ENCODE peak calls at places on chromosomes 16 and 17, in eight cellular contexts. G is transverse colon, V is heart left ventricle, A is fibroblast of the aortic adventitia, P is ovary, E is prostate gland, S is lower leg skin, T is heart right ventricle. M is an unnamed sample.

GRCh38 chr16:21656795-21657768 is 4.7 kb upstream of the IGSF6 start:
- DNase-seq in G (no peak), V (no peak), A (peak), P (no peak), E (no peak), S (no peak), T (no peak), M (no peak)

GRCh38 chr17:28743243-28744103 is at the start of gene TRAF4:
- DNase-seq in G (peak), V (peak), A (peak), P (peak), E (peak), S (peak), T (peak), M (no peak)

GRCh38 chr16:78368121-78369102 is 269.0 kb downstream of the WWOX start:
- DNase-seq in G (no peak), V (no peak), A (no peak), P (no peak), E (no peak), S (no peak), T (no peak), M (no peak)

GRCh38 chr17:76252040-76252954 is 12.0 kb upstream of the RNF157 start:
- DNase-seq in G (peak), V (no peak), A (peak), P (no peak), E (no peak), S (peak), T (no peak), M (peak)

GRCh38 chr16:79298476-79299153 is 301.9 kb downstream of the MAF start:
- DNase-seq in G (no peak), V (no peak), A (no peak), P (no peak), E (no peak), S (no peak), T (no peak), M (no peak)

GRCh38 chr16:154223-155030 is 2.0 kb downstream of the HBZ start:
- DNase-seq in G (peak), V (peak), A (no peak), P (no peak), E (no peak), S (no peak), T (no peak), M (no peak)

GRCh38 chr16:25796239-25796638 is 104.5 kb downstream of the HS3ST4 start:
- DNase-seq in G (no peak), V (no peak), A (no peak), P (no peak), E (no peak), S (no peak), T (no peak), M (no peak)

GRCh38 chr16:55252577-55252976 is 71.4 kb upstream of the IRX6 start:
- DNase-seq in G (no peak), V (no peak), A (no peak), P (no peak), E (no peak), S (no peak), T (no peak), M (no peak)

GRCh38 chr16:85291302-85292148 is 179.3 kb upstream of the CIBAR2 start:
- DNase-seq in G (peak), V (peak), A (no peak), P (no peak), E (no peak), S (no peak), T (peak), M (peak)

GRCh38 chr17:13228711-13229110 is 210.9 kb upstream of the ELAC2 start:
- DNase-seq in G (no peak), V (no peak), A (no peak), P (no peak), E (no peak), S (no peak), T (no peak), M (no peak)

GRCh38 chr16:13436641-13437423 is 483.1 kb upstream of the ERCC4 start:
- DNase-seq in G (no peak), V (no peak), A (no peak), P (no peak), E (no peak), S (no peak), T (no peak), M (no peak)

GRCh38 chr17:75693500-75694481 is 26.7 kb downstream of the SAP30BP start:
- DNase-seq in G (peak), V (peak), A (peak), P (no peak), E (peak), S (peak), T (peak), M (no peak)

GRCh38 chr16:56245197-56245596 is 53.9 kb downstream of the GNAO1 start:
- DNase-seq in G (no peak), V (no peak), A (no peak), P (no peak), E (no peak), S (no peak), T (no peak), M (no peak)

GRCh38 chr16:58654456-58655214 is 25.0 kb upstream of the CNOT1 start:
- DNase-seq in G (no peak), V (no peak), A (no peak), P (no peak), E (no peak), S (no peak), T (no peak), M (no peak)

GRCh38 chr16:90020838-90021382 is 1.7 kb upstream of the DBNDD1 start:
- DNase-seq in G (no peak), V (no peak), A (peak), P (no peak), E (no peak), S (no peak), T (no peak), M (no peak)

GRCh38 chr17:72523491-72523890 is 402.7 kb downstream of the SOX9 start:
- DNase-seq in G (no peak), V (no peak), A (peak), P (no peak), E (no peak), S (no peak), T (no peak), M (no peak)

GRCh38 chr16:3832669-3833068 is 47.8 kb downstream of the CREBBP start:
- DNase-seq in G (no peak), V (no peak), A (no peak), P (no peak), E (no peak), S (no peak), T (no peak), M (no peak)
- TF ChIP-seq CTCF in G (no peak), V (no peak), A (no peak), P (no peak), E (no peak), S (no peak), T (no peak), M (no peak)

GRCh38 chr16:77221482-77221881 is 22.3 kb downstream of the SYCE1L start:
- DNase-seq in G (no peak), V (no peak), A (no peak), P (no peak), E (no peak), S (no peak), T (no peak), M (no peak)
- TF ChIP-seq CTCF in G (no peak), V (no peak), A (no peak), P (no peak), E (no peak), S (no peak), T (no peak), M (no peak)

DNA sequence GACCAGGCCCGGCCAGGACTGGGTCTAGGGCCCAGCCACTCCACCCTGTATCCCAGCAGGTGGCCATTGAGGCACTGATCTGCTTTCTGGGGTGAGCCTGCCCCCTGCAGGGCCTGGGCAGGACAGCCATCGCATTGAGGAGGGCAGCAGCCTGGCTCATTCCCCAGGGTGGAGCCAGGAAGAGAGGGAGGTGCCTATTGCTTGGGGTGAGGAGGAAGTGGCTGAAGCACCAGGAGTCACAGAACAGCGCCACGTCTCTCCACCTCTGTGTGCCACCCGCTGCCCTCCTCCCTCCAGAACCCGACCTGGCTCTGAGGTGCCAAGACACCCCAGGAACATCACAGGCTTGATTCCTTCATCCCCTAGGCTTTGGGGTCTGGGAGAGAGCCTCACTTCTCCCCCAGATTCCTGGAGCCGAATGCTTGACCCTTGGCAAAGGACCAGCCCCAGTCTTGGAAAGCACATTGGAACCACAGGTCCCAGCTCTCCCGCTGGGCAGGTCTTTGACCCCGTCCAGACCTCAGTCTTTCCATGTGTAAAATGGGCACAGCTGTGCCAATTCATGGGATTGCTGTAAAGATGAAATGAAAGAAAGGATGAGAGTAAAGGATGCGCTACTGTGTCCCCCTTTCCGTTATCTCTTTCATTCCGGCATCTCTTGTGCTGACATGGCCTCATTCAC is 7.2 kb upstream of the KRT36 start:
- DNase-seq in G (peak), V (peak), A (peak), P (peak), E (peak), S (peak), T (peak), M (peak)
- TF ChIP-seq CTCF in G (peak), V (peak), A (peak), P (no peak), E (peak), S (peak), T (peak), M (peak)

DNA sequence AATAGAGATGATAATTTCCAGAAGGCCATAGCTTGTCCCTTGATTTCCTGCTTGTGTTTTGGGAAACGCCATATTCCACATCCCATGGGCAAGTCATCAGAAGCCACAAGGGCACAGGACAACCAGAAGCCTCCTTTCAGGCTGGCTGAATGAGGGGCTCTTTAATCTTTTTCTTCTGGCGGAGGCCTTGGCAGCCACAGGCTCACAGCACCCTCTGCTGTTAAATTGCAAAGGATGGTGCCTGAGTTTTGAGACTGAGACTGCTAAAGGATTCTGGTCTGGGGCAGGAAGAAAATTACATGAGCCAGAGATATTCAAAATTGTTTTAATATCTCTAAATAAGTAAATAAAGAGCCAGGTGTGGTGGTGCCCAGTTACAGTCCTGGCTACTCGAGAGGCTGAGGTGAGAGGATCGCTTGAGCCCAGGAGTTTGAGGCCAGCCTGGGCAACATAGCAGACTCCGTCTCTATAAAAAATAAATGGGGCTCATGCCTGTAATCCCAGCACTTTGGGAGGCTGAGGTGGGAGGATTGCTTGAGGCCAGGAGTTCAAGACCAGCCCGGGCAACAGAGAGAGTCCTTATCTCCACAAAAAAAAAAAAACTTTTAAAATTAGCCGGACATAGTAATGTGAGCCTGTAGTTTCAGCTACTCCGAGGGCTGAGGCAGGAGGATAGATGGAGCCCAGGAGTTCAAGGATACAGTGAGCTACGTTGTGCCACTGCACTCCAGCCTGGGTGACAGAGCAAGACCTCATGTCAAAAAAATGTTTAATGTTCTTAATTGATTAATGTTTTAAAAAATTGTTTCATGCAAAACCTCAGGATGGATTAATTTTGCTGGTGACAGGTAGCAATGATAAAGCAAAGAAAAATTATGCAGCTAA is 26.3 kb downstream of the AARSD1 start:
- DNase-seq in G (peak), V (peak), A (peak), P (peak), E (no peak), S (no peak), T (no peak), M (no peak)
- TF ChIP-seq CTCF in G (peak), V (peak), A (peak), P (peak), E (peak), S (no peak), T (peak), M (peak)

GRCh38 chr16:48365601-48366164 is 19.5 kb downstream of the SIAH1 start:
- DNase-seq in G (peak), V (peak), A (peak), P (peak), E (peak), S (peak), T (peak), M (peak)
- TF ChIP-seq CTCF in G (no peak), V (peak), A (peak), P (no peak), E (peak), S (no peak), T (peak), M (no peak)

DNA sequence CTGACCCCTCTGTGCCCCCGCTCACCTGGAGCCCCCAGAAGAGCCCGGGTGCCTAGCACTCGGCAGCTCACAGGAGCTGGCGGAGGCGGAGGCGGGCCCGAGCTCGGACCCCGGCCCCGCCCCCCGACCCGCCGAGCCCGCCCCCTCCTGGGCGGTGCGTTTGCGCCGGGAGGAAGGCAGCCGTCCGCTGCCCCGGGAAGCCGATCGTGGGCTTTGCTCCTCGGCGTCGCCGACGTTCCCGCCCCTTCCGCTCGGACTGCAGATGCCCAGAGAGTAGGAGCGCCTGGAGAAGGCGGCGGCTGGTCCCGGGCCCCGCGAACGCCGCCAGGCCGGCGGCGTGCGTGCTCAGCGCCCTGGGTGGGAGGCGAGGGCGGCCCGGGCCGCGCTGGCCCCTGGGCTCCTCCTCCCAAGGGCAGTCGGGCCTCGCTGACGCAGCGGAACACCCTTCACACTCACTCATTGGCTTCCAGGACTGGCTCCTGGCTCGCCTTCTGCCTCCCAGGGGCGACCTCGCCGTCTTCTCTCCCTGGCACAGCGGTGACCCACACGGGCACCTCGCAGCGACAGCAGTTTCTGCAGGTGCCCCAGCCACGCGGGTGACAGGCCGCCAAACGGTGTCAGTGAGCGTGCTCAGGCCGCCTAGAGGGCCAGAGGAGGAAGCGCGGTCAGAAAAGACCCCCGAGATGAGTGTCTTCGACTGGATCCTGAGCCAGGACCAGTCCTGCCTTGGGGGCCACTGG is at the start of gene PLSCR3:
- DNase-seq in G (peak), V (peak), A (peak), P (peak), E (peak), S (peak), T (peak), M (peak)
- TF ChIP-seq CTCF in G (peak), V (peak), A (peak), P (peak), E (peak), S (no peak), T (peak), M (peak)

GRCh38 chr16:2191446-2191706 is 5.0 kb downstream of the CASKIN1 start:
- DNase-seq in G (no peak), V (no peak), A (no peak), P (no peak), E (no peak), S (no peak), T (no peak), M (no peak)
- TF ChIP-seq CTCF in G (no peak), V (no peak), A (no peak), P (no peak), E (no peak), S (no peak), T (no peak), M (no peak)

DNA sequence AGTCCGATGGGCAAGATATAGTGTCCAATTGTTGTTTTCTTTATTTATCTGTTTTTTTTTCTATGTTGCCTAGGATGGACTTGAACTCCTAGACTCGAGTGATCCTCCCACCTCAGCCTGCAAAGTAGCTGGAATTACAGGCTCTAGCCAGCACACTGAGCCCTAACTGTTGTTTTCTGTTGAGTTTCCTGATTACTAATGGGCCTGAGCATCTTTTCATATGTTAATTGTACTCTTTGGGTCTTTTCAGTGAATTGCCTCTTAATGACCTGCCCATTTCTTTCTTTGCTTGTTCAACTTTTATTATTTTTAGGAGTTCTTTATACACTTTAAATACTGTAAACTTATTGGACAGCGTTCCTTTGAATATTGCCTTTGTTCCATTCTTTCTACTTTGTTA is 213.0 kb downstream of the HS3ST3B1 start:
- DNase-seq in G (no peak), V (no peak), A (no peak), P (no peak), E (no peak), S (no peak), T (no peak), M (no peak)
- TF ChIP-seq CTCF in G (no peak), V (no peak), A (no peak), P (no peak), E (no peak), S (no peak), T (no peak), M (no peak)

GRCh38 chr17:61484174-61484573 is 32.0 kb downstream of the TBX4 start:
- DNase-seq in G (no peak), V (no peak), A (no peak), P (no peak), E (no peak), S (no peak), T (no peak), M (no peak)

GRCh38 chr17:61483778-61484116 is 31.5 kb downstream of the TBX4 start:
- DNase-seq in G (no peak), V (no peak), A (no peak), P (no peak), E (no peak), S (no peak), T (no peak), M (no peak)

GRCh38 chr17:61481421-61481820 is 29.2 kb downstream of the TBX4 start:
- DNase-seq in G (no peak), V (no peak), A (no peak), P (no peak), E (no peak), S (no peak), T (no peak), M (no peak)

GRCh38 chr17:61480414-61480807 is 28.2 kb downstream of the TBX4 start:
- DNase-seq in G (no peak), V (no peak), A (no peak), P (no peak), E (no peak), S (no peak), T (no peak), M (no peak)

GRCh38 chr17:61482467-61482866 is 30.2 kb downstream of the TBX4 start:
- DNase-seq in G (no peak), V (no peak), A (no peak), P (no peak), E (no peak), S (no peak), T (no peak), M (no peak)
- TF ChIP-seq CTCF in G (no peak), V (no peak), A (no peak), P (no peak), E (no peak), S (no peak), T (no peak), M (no peak)

M was measured in CD14-positive monocyte.